ENCODE peak calls at places on chromosomes 12 and 14, in eight cellular contexts. One of them, this sample, is unnamed. For H3K9me3, the result is how much of the 10 kb centered on the place peaks cover.

GRCh38 chr12:58530421-58531067 is 389.8 kb downstream of the LRIG3 start:
- DNase-seq in tibial artery: no peak
- DNase-seq in lung: no peak
- DNase-seq in heart right ventricle: no peak
- DNase-seq in left ventricle myocardium inferior: no peak
- DNase-seq in body of pancreas: no peak
- DNase-seq in ovary: no peak
- DNase-seq in effector memory CD4-positive, alpha-beta T cell: no peak
- DNase-seq in this sample: no peak

GRCh38 chr14:52895000-52895399 is 55.9 kb downstream of the FERMT2 start:
- DNase-seq in tibial artery: no peak
- DNase-seq in lung: no peak
- DNase-seq in heart right ventricle: no peak
- DNase-seq in left ventricle myocardium inferior: no peak
- DNase-seq in body of pancreas: no peak
- DNase-seq in ovary: no peak
- DNase-seq in effector memory CD4-positive, alpha-beta T cell: no peak
- DNase-seq in this sample: no peak

GRCh38 chr12:89901319-89901718 is 192.7 kb upstream of the ATP2B1 start:
- DNase-seq in tibial artery: no peak
- DNase-seq in lung: no peak
- DNase-seq in heart right ventricle: no peak
- DNase-seq in left ventricle myocardium inferior: no peak
- DNase-seq in body of pancreas: no peak
- DNase-seq in ovary: no peak
- DNase-seq in effector memory CD4-positive, alpha-beta T cell: no peak
- DNase-seq in this sample: no peak

GRCh38 chr12:56510786-56511185 is 10.8 kb upstream of the RBMS2 start:
- DNase-seq in tibial artery: no peak
- DNase-seq in lung: no peak
- DNase-seq in heart right ventricle: no peak
- DNase-seq in left ventricle myocardium inferior: no peak
- DNase-seq in body of pancreas: no peak
- DNase-seq in ovary: no peak
- DNase-seq in effector memory CD4-positive, alpha-beta T cell: no peak
- DNase-seq in this sample: no peak

GRCh38 chr14:39315859-39316444 is 82.2 kb downstream of the MIA2 start:
- DNase-seq in tibial artery: no peak
- DNase-seq in lung: no peak
- DNase-seq in heart right ventricle: no peak
- DNase-seq in left ventricle myocardium inferior: no peak
- DNase-seq in body of pancreas: no peak
- DNase-seq in ovary: no peak
- DNase-seq in effector memory CD4-positive, alpha-beta T cell: no peak
- DNase-seq in this sample: no peak

GRCh38 chr14:65872536-65872935 is 460.0 kb downstream of the FUT8 start:
- DNase-seq in tibial artery: no peak
- DNase-seq in lung: no peak
- DNase-seq in heart right ventricle: no peak
- DNase-seq in left ventricle myocardium inferior: no peak
- DNase-seq in body of pancreas: no peak
- DNase-seq in ovary: no peak
- DNase-seq in effector memory CD4-positive, alpha-beta T cell: no peak
- DNase-seq in this sample: no peak

GRCh38 chr14:32332415-32333116 is 3.5 kb downstream of the AKAP6 start:
- DNase-seq in tibial artery: no peak
- DNase-seq in lung: no peak
- DNase-seq in heart right ventricle: no peak
- DNase-seq in left ventricle myocardium inferior: no peak
- DNase-seq in body of pancreas: no peak
- DNase-seq in ovary: no peak
- DNase-seq in effector memory CD4-positive, alpha-beta T cell: no peak
- DNase-seq in this sample: no peak

GRCh38 chr12:19683178-19683927 is 244.1 kb downstream of the AEBP2 start:
- DNase-seq in tibial artery: no peak
- DNase-seq in lung: no peak
- DNase-seq in heart right ventricle: no peak
- DNase-seq in left ventricle myocardium inferior: no peak
- DNase-seq in body of pancreas: no peak
- DNase-seq in ovary: no peak
- DNase-seq in effector memory CD4-positive, alpha-beta T cell: no peak
- DNase-seq in this sample: no peak

GRCh38 chr14:72685456-72685855 is 208.4 kb downstream of the DPF3 start:
- DNase-seq in tibial artery: no peak
- DNase-seq in lung: no peak
- DNase-seq in heart right ventricle: no peak
- DNase-seq in left ventricle myocardium inferior: no peak
- DNase-seq in body of pancreas: no peak
- DNase-seq in ovary: no peak
- DNase-seq in effector memory CD4-positive, alpha-beta T cell: no peak
- DNase-seq in this sample: no peak

GRCh38 chr14:74942608-74943007 is 12.8 kb downstream of the PGF start:
- DNase-seq in tibial artery: no peak
- DNase-seq in lung: no peak
- DNase-seq in heart right ventricle: no peak
- DNase-seq in left ventricle myocardium inferior: no peak
- DNase-seq in body of pancreas: no peak
- DNase-seq in ovary: no peak
- DNase-seq in effector memory CD4-positive, alpha-beta T cell: no peak
- DNase-seq in this sample: peak

GRCh38 chr12:100267603-100268281 is 765 bp downstream of the SCYL2 start:
- DNase-seq in tibial artery: peak
- DNase-seq in lung: peak
- DNase-seq in heart right ventricle: peak
- DNase-seq in left ventricle myocardium inferior: no peak
- DNase-seq in body of pancreas: peak
- DNase-seq in ovary: no peak
- DNase-seq in effector memory CD4-positive, alpha-beta T cell: peak
- DNase-seq in this sample: no peak

GRCh38 chr12:43841253-43841652 is 5.4 kb downstream of the TMEM117 start:
- DNase-seq in tibial artery: no peak
- DNase-seq in lung: no peak
- DNase-seq in heart right ventricle: no peak
- DNase-seq in left ventricle myocardium inferior: no peak
- DNase-seq in body of pancreas: no peak
- DNase-seq in ovary: no peak
- DNase-seq in effector memory CD4-positive, alpha-beta T cell: no peak
- DNase-seq in this sample: no peak

GRCh38 chr14:95993768-95994592 is 45.2 kb upstream of the C14orf132 start:
- DNase-seq in tibial artery: no peak
- DNase-seq in lung: no peak
- DNase-seq in heart right ventricle: peak
- DNase-seq in left ventricle myocardium inferior: no peak
- DNase-seq in body of pancreas: peak
- DNase-seq in ovary: peak
- DNase-seq in effector memory CD4-positive, alpha-beta T cell: no peak
- DNase-seq in this sample: no peak

GRCh38 chr14:60999536-60999935 is 18.5 kb downstream of the SLC38A6 start:
- DNase-seq in tibial artery: no peak
- DNase-seq in lung: no peak
- DNase-seq in heart right ventricle: no peak
- DNase-seq in left ventricle myocardium inferior: no peak
- DNase-seq in body of pancreas: no peak
- DNase-seq in ovary: no peak
- DNase-seq in effector memory CD4-positive, alpha-beta T cell: no peak
- DNase-seq in this sample: no peak

DNA sequence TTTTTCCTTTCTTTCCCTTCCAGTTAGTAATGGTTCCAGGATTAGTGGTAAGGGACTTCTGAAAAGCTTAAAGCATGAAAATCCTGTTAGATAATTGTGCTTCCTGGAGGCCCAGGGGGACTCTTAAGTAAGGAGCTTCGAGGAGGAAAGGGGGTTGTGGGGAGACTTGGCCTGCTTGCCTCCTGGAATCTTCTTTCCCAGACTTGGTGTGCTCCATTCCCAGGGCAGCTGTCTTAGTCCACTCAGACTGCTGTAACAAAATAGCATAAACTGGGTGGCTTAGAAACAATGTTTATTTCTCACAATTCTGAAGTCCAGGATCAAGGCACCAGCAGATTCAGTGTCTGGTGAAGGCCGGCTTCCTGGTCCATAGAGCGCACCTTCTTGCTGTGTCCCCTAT is 243.0 kb upstream of the PWP1 start:
- DNase-seq in tibial artery: no peak
- DNase-seq in lung: no peak
- DNase-seq in heart right ventricle: no peak
- DNase-seq in left ventricle myocardium inferior: no peak
- DNase-seq in body of pancreas: no peak
- DNase-seq in ovary: no peak
- DNase-seq in effector memory CD4-positive, alpha-beta T cell: no peak
- DNase-seq in this sample: no peak
- H3K27ac ChIP-seq in tibial artery: no peak
- H3K27ac ChIP-seq in lung: no peak
- H3K27ac ChIP-seq in heart right ventricle: no peak
- H3K27ac ChIP-seq in left ventricle myocardium inferior: no peak
- H3K27ac ChIP-seq in body of pancreas: no peak
- H3K27ac ChIP-seq in ovary: no peak
- H3K27ac ChIP-seq in effector memory CD4-positive, alpha-beta T cell: no peak
- H3K27ac ChIP-seq in this sample: no peak

DNA sequence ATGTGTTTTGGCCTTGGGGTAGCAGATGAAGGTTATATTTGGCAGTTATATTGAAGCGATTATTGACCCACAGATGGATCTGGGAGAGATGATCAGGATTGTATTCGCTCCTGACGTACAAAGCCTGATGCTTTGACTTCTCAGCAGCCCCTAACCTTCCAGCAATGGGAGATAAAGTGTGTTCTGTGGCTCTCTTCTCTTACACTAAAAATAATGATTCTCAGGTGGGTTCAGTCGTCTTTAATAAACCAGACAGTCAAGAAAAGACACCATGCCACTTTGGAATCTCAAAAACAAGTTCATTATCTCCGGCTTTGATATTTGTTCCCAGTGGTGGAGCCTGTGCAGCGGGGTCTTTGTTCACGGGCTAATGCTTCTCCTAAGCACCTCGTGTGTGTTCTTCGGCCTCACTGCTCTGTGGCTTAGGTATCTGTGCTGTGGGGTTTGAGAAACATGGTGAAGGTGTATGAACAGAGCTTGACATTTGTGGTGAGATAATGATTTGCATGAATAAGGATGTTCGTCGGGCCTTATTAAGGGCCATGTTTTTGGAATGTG is 1.6 kb downstream of the ACVR1B start:
- DNase-seq in tibial artery: no peak
- DNase-seq in lung: no peak
- DNase-seq in heart right ventricle: no peak
- DNase-seq in left ventricle myocardium inferior: no peak
- DNase-seq in body of pancreas: no peak
- DNase-seq in ovary: no peak
- DNase-seq in effector memory CD4-positive, alpha-beta T cell: no peak
- DNase-seq in this sample: no peak
- H3K4me3 ChIP-seq in tibial artery: peak
- H3K4me3 ChIP-seq in lung: peak
- H3K4me3 ChIP-seq in heart right ventricle: peak
- H3K4me3 ChIP-seq in left ventricle myocardium inferior: peak
- H3K4me3 ChIP-seq in body of pancreas: peak
- H3K4me3 ChIP-seq in ovary: peak
- H3K4me3 ChIP-seq in effector memory CD4-positive, alpha-beta T cell: no peak
- H3K4me3 ChIP-seq in this sample: peak

GRCh38 chr14:31278883-31279282 is 71.3 kb upstream of the HECTD1 start:
- DNase-seq in tibial artery: no peak
- DNase-seq in lung: no peak
- DNase-seq in heart right ventricle: no peak
- DNase-seq in left ventricle myocardium inferior: no peak
- DNase-seq in body of pancreas: no peak
- DNase-seq in ovary: no peak
- DNase-seq in effector memory CD4-positive, alpha-beta T cell: no peak
- DNase-seq in this sample: no peak

GRCh38 chr14:31280132-31280870 is 72.7 kb upstream of the HECTD1 start:
- DNase-seq in tibial artery: no peak
- DNase-seq in lung: no peak
- DNase-seq in heart right ventricle: no peak
- DNase-seq in left ventricle myocardium inferior: no peak
- DNase-seq in body of pancreas: no peak
- DNase-seq in ovary: no peak
- DNase-seq in effector memory CD4-positive, alpha-beta T cell: no peak
- DNase-seq in this sample: no peak

GRCh38 chr14:31275731-31276130 is 68.1 kb upstream of the HECTD1 start:
- DNase-seq in tibial artery: no peak
- DNase-seq in lung: no peak
- DNase-seq in heart right ventricle: no peak
- DNase-seq in left ventricle myocardium inferior: no peak
- DNase-seq in body of pancreas: no peak
- DNase-seq in ovary: no peak
- DNase-seq in effector memory CD4-positive, alpha-beta T cell: no peak
- DNase-seq in this sample: no peak

GRCh38 chr14:31280871-31281220 is 73.3 kb upstream of the HECTD1 start:
- DNase-seq in tibial artery: no peak
- DNase-seq in lung: no peak
- DNase-seq in heart right ventricle: no peak
- DNase-seq in left ventricle myocardium inferior: no peak
- DNase-seq in body of pancreas: no peak
- DNase-seq in ovary: no peak
- DNase-seq in effector memory CD4-positive, alpha-beta T cell: no peak
- DNase-seq in this sample: no peak

GRCh38 chr14:31277085-31277484 is 69.5 kb upstream of the HECTD1 start:
- DNase-seq in tibial artery: no peak
- DNase-seq in lung: no peak
- DNase-seq in heart right ventricle: no peak
- DNase-seq in left ventricle myocardium inferior: no peak
- DNase-seq in body of pancreas: no peak
- DNase-seq in ovary: no peak
- DNase-seq in effector memory CD4-positive, alpha-beta T cell: no peak
- DNase-seq in this sample: no peak
- H3K9me3 ChIP-seq in tibial artery: under half
- H3K9me3 ChIP-seq in lung: under half
- H3K9me3 ChIP-seq in heart right ventricle: under half
- H3K9me3 ChIP-seq in left ventricle myocardium inferior: under half
- H3K9me3 ChIP-seq in body of pancreas: under half
- H3K9me3 ChIP-seq in ovary: under half
- H3K9me3 ChIP-seq in effector memory CD4-positive, alpha-beta T cell: under half
- H3K9me3 ChIP-seq in this sample: under half

GRCh38 chr12:115966376-115966775 is 311.1 kb downstream of the MED13L start:
- DNase-seq in tibial artery: no peak
- DNase-seq in lung: no peak
- DNase-seq in heart right ventricle: no peak
- DNase-seq in left ventricle myocardium inferior: no peak
- DNase-seq in body of pancreas: no peak
- DNase-seq in ovary: no peak
- DNase-seq in effector memory CD4-positive, alpha-beta T cell: no peak
- DNase-seq in this sample: no peak

GRCh38 chr12:115964626-115965025 is 312.9 kb downstream of the MED13L start:
- DNase-seq in tibial artery: no peak
- DNase-seq in lung: no peak
- DNase-seq in heart right ventricle: no peak
- DNase-seq in left ventricle myocardium inferior: no peak
- DNase-seq in body of pancreas: no peak
- DNase-seq in ovary: no peak
- DNase-seq in effector memory CD4-positive, alpha-beta T cell: no peak
- DNase-seq in this sample: no peak

GRCh38 chr12:115964214-115964613 is 313.3 kb downstream of the MED13L start:
- DNase-seq in tibial artery: no peak
- DNase-seq in lung: no peak
- DNase-seq in heart right ventricle: no peak
- DNase-seq in left ventricle myocardium inferior: no peak
- DNase-seq in body of pancreas: no peak
- DNase-seq in ovary: no peak
- DNase-seq in effector memory CD4-positive, alpha-beta T cell: no peak
- DNase-seq in this sample: no peak

GRCh38 chr12:115960868-115961802 is 316.4 kb downstream of the MED13L start:
- DNase-seq in tibial artery: no peak
- DNase-seq in lung: no peak
- DNase-seq in heart right ventricle: no peak
- DNase-seq in left ventricle myocardium inferior: no peak
- DNase-seq in body of pancreas: no peak
- DNase-seq in ovary: no peak
- DNase-seq in effector memory CD4-positive, alpha-beta T cell: no peak
- DNase-seq in this sample: no peak

GRCh38 chr12:115963030-115963480 is 314.4 kb downstream of the MED13L start:
- DNase-seq in tibial artery: no peak
- DNase-seq in lung: no peak
- DNase-seq in heart right ventricle: no peak
- DNase-seq in left ventricle myocardium inferior: no peak
- DNase-seq in body of pancreas: no peak
- DNase-seq in ovary: no peak
- DNase-seq in effector memory CD4-positive, alpha-beta T cell: no peak
- DNase-seq in this sample: no peak
- H3K27ac ChIP-seq in tibial artery: no peak
- H3K27ac ChIP-seq in lung: no peak
- H3K27ac ChIP-seq in heart right ventricle: no peak
- H3K27ac ChIP-seq in left ventricle myocardium inferior: no peak
- H3K27ac ChIP-seq in body of pancreas: no peak
- H3K27ac ChIP-seq in ovary: no peak
- H3K27ac ChIP-seq in effector memory CD4-positive, alpha-beta T cell: no peak
- H3K27ac ChIP-seq in this sample: peak

This sample was measured in aorta.